ENCODE peak calls at places on chromosomes 16 and 17, in six cellular contexts. H is GM12878, R is SK-N-SH, K is K562, L is H1, N is HCT116. P is an unnamed sample.

GRCh38 chr16:3022208-3022696 is 1.5 kb downstream of the HCFC1R1 start:
- DNase-seq in N (peak), K (peak), R (no peak), H (no peak), L (no peak), P (no peak)

GRCh38 chr16:14186007-14186953 is 115.2 kb downstream of the MRTFB start:
- DNase-seq in L (peak), R (peak), K (no peak), H (no peak), N (no peak), P (peak)

GRCh38 chr16:19844945-19845641 is 39.6 kb downstream of the GPRC5B start:
- DNase-seq in K (peak), R (no peak), N (no peak), L (no peak), H (no peak), P (no peak)

GRCh38 chr17:59353106-59353854 is 21.8 kb downstream of the YPEL2 start:
- DNase-seq in H (no peak), N (no peak), R (no peak), K (no peak), L (no peak), P (no peak)

GRCh38 chr16:81366316-81366932 is 51.7 kb downstream of the GAN start:
- DNase-seq in L (no peak), N (peak), K (peak), H (peak), R (peak), P (peak)

GRCh38 chr16:11610121-11610505 is 23.4 kb upstream of the LITAF start:
- DNase-seq in N (no peak), L (no peak), K (no peak), R (no peak), H (no peak), P (no peak)

GRCh38 chr17:78241277-78242023 is 10.0 kb downstream of the TMEM235 start:
- DNase-seq in H (no peak), N (peak), K (peak), R (peak), L (no peak), P (peak)

GRCh38 chr16:62034236-62035114 is 1.8 kb downstream of the CDH8 start:
- DNase-seq in L (no peak), H (no peak), R (no peak), N (no peak), K (no peak), P (no peak)

GRCh38 chr17:82662711-82663261 is 14.5 kb upstream of the WDR45B start:
- DNase-seq in K (no peak), H (no peak), R (no peak), L (no peak), N (no peak), P (no peak)

GRCh38 chr16:67146523-67147357 is 4.1 kb downstream of the B3GNT9 start:
- DNase-seq in N (no peak), H (no peak), L (no peak), R (no peak), K (no peak), P (no peak)

GRCh38 chr17:81930142-81931125 is 2.9 kb upstream of the MAFG start:
- DNase-seq in R (no peak), N (no peak), L (no peak), H (no peak), K (no peak), P (peak)

GRCh38 chr17:67053438-67054000 is 9.2 kb downstream of the CACNG1 start:
- DNase-seq in R (peak), K (no peak), H (no peak), N (no peak), L (no peak), P (no peak)

GRCh38 chr16:26204138-26204537 is 512.4 kb downstream of the HS3ST4 start:
- DNase-seq in H (no peak), N (no peak), R (no peak), L (no peak), K (no peak), P (no peak)

GRCh38 chr17:51362818-51363598 is 102.7 kb downstream of the UTP18 start:
- DNase-seq in H (no peak), N (peak), K (no peak), L (peak), R (no peak), P (no peak)

GRCh38 chr17:82497483-82498405 is 21.8 kb upstream of the FOXK2 start:
- DNase-seq in R (no peak), K (no peak), H (no peak), N (no peak), L (no peak), P (no peak)

GRCh38 chr17:47968836-47969235 is 2.1 kb upstream of the CDK5RAP3 start:
- DNase-seq in H (no peak), R (no peak), N (no peak), L (no peak), K (no peak), P (no peak)

GRCh38 chr16:88619859-88620655 is 18.3 kb upstream of the IL17C start:
- DNase-seq in L (no peak), N (no peak), R (no peak), K (no peak), H (no peak), P (peak)

GRCh38 chr17:82217530-82218204 is 5.0 kb upstream of the CCDC57 start:
- DNase-seq in N (no peak), R (peak), L (no peak), H (no peak), K (peak), P (no peak)

GRCh38 chr16:48542020-48542473 is 67.9 kb downstream of the N4BP1 start:
- DNase-seq in L (no peak), R (peak), H (no peak), N (no peak), K (no peak), P (peak)

GRCh38 chr17:73096866-73097265 is 4.4 kb upstream of the SLC39A11 start:
- DNase-seq in L (no peak), N (no peak), R (no peak), K (no peak), H (no peak), P (no peak)

GRCh38 chr17:8125196-8125946 is 1.5 kb upstream of the HES7 start:
- DNase-seq in H (peak), R (peak), K (peak), N (peak), L (no peak), P (peak)

GRCh38 chr17:42642377-42642776 is 16.7 kb upstream of the TUBG2 start:
- DNase-seq in R (no peak), K (no peak), L (no peak), H (no peak), N (no peak), P (no peak)

GRCh38 chr17:37079735-37080134 is 131.0 kb downstream of the AATF start:
- DNase-seq in H (no peak), L (no peak), K (no peak), R (no peak), N (no peak), P (no peak)

GRCh38 chr17:2174471-2175293 is 119.8 kb downstream of the HIC1 start:
- DNase-seq in R (peak), N (no peak), K (no peak), H (no peak), L (no peak), P (no peak)

GRCh38 chr17:56937688-56938087 is 23.2 kb downstream of the COIL start:
- DNase-seq in N (no peak), L (no peak), K (peak), R (no peak), H (no peak), P (no peak)

GRCh38 chr17:64151016-64151368 is 21.0 kb upstream of the ERN1 start:
- DNase-seq in K (no peak), H (no peak), R (no peak), N (no peak), L (no peak), P (no peak)

GRCh38 chr17:70913086-70913485 is 743.8 kb downstream of the KCNJ2 start:
- DNase-seq in L (no peak), H (no peak), R (no peak), N (no peak), K (no peak), P (no peak)

GRCh38 chr17:72432143-72432604 is 311.4 kb downstream of the SOX9 start:
- DNase-seq in L (no peak), H (no peak), K (no peak), N (no peak), R (peak), P (peak)

GRCh38 chr17:34670618-34671017 is 91.2 kb downstream of the TMEM132E start:
- DNase-seq in H (no peak), R (no peak), K (no peak), N (no peak), L (no peak), P (no peak)

GRCh38 chr16:81608515-81609209 is 164.1 kb downstream of the CMIP start:
- DNase-seq in L (no peak), N (no peak), R (no peak), H (no peak), K (no peak), P (no peak)

GRCh38 chr17:77701996-77702395 is 256.5 kb upstream of the TNRC6C start:
- DNase-seq in N (no peak), L (no peak), R (no peak), H (no peak), K (no peak), P (no peak)

GRCh38 chr17:14204084-14204483 is 32.6 kb downstream of the CDRT15 start:
- DNase-seq in N (no peak), H (no peak), L (no peak), K (peak), R (no peak), P (no peak)

GRCh38 chr17:2049333-2050245 is 5.3 kb upstream of the HIC1 start:
- DNase-seq in L (no peak), N (no peak), H (no peak), R (peak), K (peak), P (peak)

GRCh38 chr16:67241008-67241900 is 6.0 kb downstream of the FHOD1 start:
- DNase-seq in N (no peak), K (peak), R (no peak), H (no peak), L (no peak), P (peak)

GRCh38 chr16:50335198-50335958 is 33.4 kb downstream of the BRD7 start:
- DNase-seq in R (no peak), K (peak), H (no peak), N (no peak), L (no peak), P (no peak)

DNA sequence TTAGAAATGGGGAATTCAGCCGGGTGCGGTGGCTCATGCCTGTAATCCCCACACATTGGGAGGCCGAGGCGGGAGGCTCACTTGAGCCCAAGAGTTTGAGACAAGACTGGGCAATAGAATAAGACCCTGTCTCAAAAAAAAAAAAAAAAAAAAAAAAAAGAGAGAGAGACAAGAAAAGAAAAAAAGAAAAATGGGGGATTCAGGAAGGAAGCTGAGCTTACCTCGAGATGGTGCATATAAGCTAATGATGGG is 150.8 kb upstream of the RPH3AL start:
- DNase-seq in K (no peak), R (no peak), N (no peak), H (no peak), L (no peak), P (no peak)
- TF ChIP-seq JUND in K (no peak), R (no peak), N (no peak), H (no peak), L (no peak), P (no peak)

DNA sequence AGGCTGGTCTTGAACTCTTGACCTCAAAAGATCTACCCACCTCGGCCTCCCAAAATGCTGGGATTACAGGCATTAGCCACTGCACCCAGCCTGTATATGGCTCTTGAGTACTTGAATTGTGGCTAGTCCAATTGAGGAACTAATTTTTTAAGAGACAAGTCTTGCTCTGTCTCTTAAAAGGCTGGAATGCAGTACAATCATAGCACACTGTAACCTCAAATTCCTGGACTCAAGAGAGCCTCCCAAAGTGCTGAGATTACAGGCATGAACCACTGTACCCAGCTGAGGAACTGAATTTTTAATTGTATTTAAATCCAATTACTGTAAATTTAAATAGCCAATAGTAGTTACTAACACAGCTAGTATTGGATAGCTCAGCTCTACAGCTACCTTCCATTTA is 50.6 kb downstream of the MED13 start:
- DNase-seq in H (no peak), K (no peak), N (no peak), L (no peak), R (no peak), P (no peak)
- TF ChIP-seq JUND in H (no peak), K (no peak), N (no peak), L (no peak), R (no peak), P (no peak)

GRCh38 chr16:4212207-4212933 is 29.5 kb downstream of the SRL start:
- DNase-seq in R (no peak), N (no peak), H (no peak), L (no peak), K (no peak), P (no peak)

GRCh38 chr16:4213721-4214120 is 28.2 kb downstream of the SRL start:
- DNase-seq in K (no peak), L (no peak), H (no peak), R (no peak), N (no peak), P (no peak)

GRCh38 chr16:4212934-4213296 is 29.0 kb downstream of the SRL start:
- DNase-seq in R (no peak), N (peak), H (no peak), K (no peak), L (no peak), P (no peak)

GRCh38 chr16:4215106-4215505 is 26.8 kb downstream of the SRL start:
- DNase-seq in H (no peak), R (no peak), N (no peak), L (no peak), K (no peak), P (no peak)

GRCh38 chr16:4214215-4214621 is 27.7 kb downstream of the SRL start:
- DNase-seq in L (peak), H (no peak), K (no peak), N (peak), R (no peak), P (no peak)
- TF ChIP-seq JUND in L (no peak), H (no peak), K (no peak), N (no peak), R (peak), P (no peak)

DNA sequence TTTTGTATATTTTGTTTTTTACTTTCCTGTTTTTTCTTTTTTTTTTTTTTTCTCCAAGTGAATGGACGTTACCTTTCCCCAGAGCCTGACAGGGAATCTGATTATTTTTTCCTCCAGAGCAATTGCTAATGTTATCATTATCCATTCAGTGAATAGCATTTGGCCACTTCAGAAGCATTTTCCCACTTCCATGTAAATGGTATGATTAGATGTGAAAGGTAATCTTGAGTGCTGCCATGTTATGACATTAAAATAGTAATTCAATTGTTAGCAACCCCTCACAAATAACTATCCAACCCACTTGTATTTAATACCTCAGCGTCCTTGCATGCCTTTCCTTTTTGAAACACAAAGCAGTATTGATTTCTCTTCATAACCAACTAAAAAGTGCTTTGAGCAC is 1243.8 kb downstream of the CDH8 start:
- DNase-seq in K (no peak), H (no peak), L (no peak), R (no peak), N (no peak), P (no peak)
- TF ChIP-seq JUND in K (no peak), H (no peak), L (no peak), R (no peak), N (no peak), P (no peak)

P was measured in T47D.